ENCODE peak calls at places on chromosomes 1 and 21, in eight cellular contexts. I is endothelial cell of umbilical vein, Q is sigmoid colon, T is K562, P is transverse colon, N is HCT116, S is GM12891, L is stomach. D is an unnamed sample.

GRCh38 chr1:235867903-235868469 is 1.3 kb upstream of the LYST start:
- DNase-seq in I (no peak), Q (no peak), T (no peak), P (no peak), N (no peak), S (no peak), L (no peak), D (no peak)

GRCh38 chr1:220808501-220809186 is 21.9 kb downstream of the MTARC1 start:
- DNase-seq in I (no peak), Q (no peak), T (no peak), P (no peak), N (no peak), S (no peak), L (no peak), D (no peak)

GRCh38 chr1:3468236-3469103 is 14.0 kb downstream of the ARHGEF16 start:
- DNase-seq in I (no peak), Q (peak; percentile 66), T (no peak), P (peak; percentile 8), N (no peak), S (no peak), L (no peak), D (no peak)

GRCh38 chr21:44442266-44443125 is 12.8 kb upstream of the LRRC3 start:
- DNase-seq in I (no peak), Q (peak; percentile 33), T (no peak), P (no peak), N (no peak), S (no peak), L (no peak), D (no peak)

GRCh38 chr1:59290173-59290954 is 6.5 kb upstream of the FGGY start:
- DNase-seq in I (peak; percentile 45), Q (no peak), T (peak; percentile 78), P (peak; percentile 52), N (peak; percentile 88), S (peak; percentile 30), L (peak; percentile 57), D (no peak)

GRCh38 chr1:12454406-12455391 is 163.3 kb downstream of the DHRS3 start:
- DNase-seq in I (peak; percentile 81), Q (peak; percentile 80), T (peak; percentile 57), P (no peak), N (no peak), S (no peak), L (no peak), D (no peak)

GRCh38 chr1:31413405-31414005 is 492 bp downstream of the SERINC2 start:
- DNase-seq in I (peak; percentile 44), Q (peak; percentile 79), T (peak; percentile 55), P (peak; percentile 90), N (no peak), S (no peak), L (peak; percentile 90), D (no peak)

GRCh38 chr1:231238298-231238697 is 2.7 kb upstream of the GNPAT start:
- DNase-seq in I (no peak), Q (no peak), T (no peak), P (no peak), N (no peak), S (no peak), L (no peak), D (no peak)

GRCh38 chr1:46490603-46491499 is 1.2 kb downstream of the DMBX1 start:
- DNase-seq in I (peak; percentile 11), Q (no peak), T (no peak), P (no peak), N (no peak), S (no peak), L (no peak), D (no peak)

GRCh38 chr1:17091252-17091651 is 28.0 kb downstream of the PADI2 start:
- DNase-seq in I (no peak), Q (no peak), T (no peak), P (no peak), N (no peak), S (no peak), L (no peak), D (no peak)

GRCh38 chr1:7223334-7224080 is 438.3 kb downstream of the CAMTA1 start:
- DNase-seq in I (no peak), Q (no peak), T (no peak), P (no peak), N (no peak), S (no peak), L (no peak), D (no peak)

GRCh38 chr1:92244376-92244775 is 26.7 kb downstream of the C1orf146 start:
- DNase-seq in I (no peak), Q (no peak), T (no peak), P (no peak), N (no peak), S (no peak), L (no peak), D (no peak)

GRCh38 chr1:19646366-19646765 is 2.3 kb downstream of the NBL1 start:
- DNase-seq in I (no peak), Q (no peak), T (no peak), P (peak; percentile 89), N (no peak), S (peak; percentile 58), L (peak; percentile 68), D (no peak)
- TF ChIP-seq POLR2A in I (no peak), Q (no peak), T (no peak), P (peak; percentile 83), N (no peak), S (no peak), L (no peak), D (no peak)

DNA sequence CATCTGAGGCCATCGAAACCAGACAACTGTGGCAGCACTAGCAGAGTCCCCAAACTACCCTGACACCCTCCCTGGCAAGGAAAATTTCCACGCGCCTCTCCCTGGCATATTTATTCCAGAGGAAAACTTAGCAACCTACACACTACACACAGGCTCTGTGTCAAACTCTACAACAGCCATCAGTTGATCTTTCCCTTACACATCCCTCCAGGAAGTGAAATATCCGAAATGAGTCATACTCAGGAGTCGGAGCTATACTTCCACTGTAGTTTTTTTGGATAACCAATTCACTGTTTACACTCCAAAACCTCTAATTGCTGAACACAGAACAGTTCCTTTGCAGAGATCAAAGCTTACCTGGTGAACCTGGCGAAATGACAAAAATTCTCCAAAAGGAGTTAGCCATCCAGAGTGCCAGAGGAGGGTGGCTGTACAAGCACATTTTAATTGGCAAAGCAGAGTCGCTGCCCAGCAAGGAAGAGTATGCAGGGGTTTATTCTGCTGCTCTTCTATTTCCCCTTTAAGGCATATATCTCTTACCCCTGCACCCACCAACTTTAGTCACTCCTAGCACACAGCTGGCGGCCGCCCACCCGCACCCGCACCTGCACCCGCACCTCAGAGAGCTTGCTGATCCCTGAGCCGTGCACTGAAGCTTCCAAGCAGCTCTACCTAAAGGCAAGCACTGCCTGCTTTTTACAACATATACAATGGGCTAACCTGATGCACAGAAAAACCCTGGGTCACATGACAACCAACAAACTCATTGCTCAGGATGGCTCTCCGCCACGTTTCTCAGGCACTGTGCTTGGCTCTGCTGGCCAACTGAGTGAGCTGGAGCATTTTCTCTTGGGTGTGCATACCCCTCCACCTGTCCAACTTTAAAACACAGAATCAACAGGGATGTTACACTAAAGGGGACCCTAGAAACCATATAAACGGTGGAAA is 54.9 kb downstream of the CAPZB start:
- DNase-seq in I (peak; percentile 85), Q (peak; percentile 70), T (no peak), P (no peak), N (peak; percentile 46), S (no peak), L (peak; percentile 64), D (no peak)
- TF ChIP-seq POLR2AphosphoS5 in I (no peak), Q (peak; percentile 31), T (no peak), P (peak; percentile 57), N (no peak), S (no peak), L (peak; percentile 64), D (no peak)

DNA sequence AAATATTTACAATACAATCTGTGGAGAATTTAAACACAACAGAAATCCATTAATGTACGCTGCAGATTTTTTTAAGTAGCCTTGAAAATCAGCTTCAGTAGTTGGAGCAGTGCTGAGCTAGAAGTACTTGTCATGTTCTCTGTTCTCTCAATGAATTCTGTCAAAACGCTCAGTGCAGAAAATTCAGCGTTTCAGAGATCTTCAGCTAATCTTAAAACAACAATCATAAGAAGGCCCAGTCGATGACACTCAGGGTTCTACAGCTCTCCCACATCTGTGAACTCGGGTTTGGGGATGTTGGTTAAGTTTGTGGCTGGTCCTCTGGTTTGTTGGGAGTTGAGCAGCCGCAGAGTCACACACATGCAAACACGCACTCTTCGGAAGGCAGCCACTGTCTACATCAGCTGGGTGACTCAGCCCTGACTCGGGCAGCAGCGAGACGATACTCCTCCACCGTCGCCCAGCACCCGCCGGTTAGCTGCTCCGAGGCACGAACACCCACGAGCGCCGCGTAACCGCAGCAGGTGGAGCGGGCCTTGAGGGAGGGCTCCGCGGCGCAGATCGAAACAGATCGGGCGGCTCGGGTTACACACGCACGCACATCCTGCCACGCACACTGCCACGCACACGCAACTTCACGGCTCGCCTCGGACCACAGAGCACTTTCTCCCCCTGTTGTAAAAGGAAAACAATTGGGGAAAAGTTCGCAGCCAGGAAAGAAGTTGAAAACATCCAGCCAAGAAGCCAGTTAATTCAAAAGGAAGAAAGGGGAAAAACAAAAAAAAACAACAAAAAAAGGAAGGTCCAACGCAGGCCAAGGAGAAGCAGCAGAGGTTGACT is 161.2 kb downstream of the RUNX1 start:
- DNase-seq in I (peak; percentile 88), Q (peak; percentile 88), T (peak; percentile 90), P (peak; percentile 77), N (no peak), S (peak; percentile 65), L (peak; percentile 82), D (peak; percentile 64)
- TF ChIP-seq POLR2A in I (no peak), Q (no peak), T (no peak), P (no peak), N (no peak), S (no peak), L (no peak), D (peak; percentile 42)

GRCh38 chr1:54220004-54220811 is 20.2 kb downstream of the MRPL37 start:
- DNase-seq in I (no peak), Q (peak; percentile 73), T (no peak), P (no peak), N (no peak), S (no peak), L (no peak), D (no peak)

GRCh38 chr1:54223441-54224202 is 23.7 kb downstream of the MRPL37 start:
- DNase-seq in I (no peak), Q (no peak), T (no peak), P (no peak), N (no peak), S (no peak), L (no peak), D (no peak)

GRCh38 chr1:54222711-54223110 is 22.7 kb downstream of the MRPL37 start:
- DNase-seq in I (no peak), Q (no peak), T (no peak), P (no peak), N (no peak), S (no peak), L (no peak), D (no peak)

GRCh38 chr1:54221113-54221834 is 21.3 kb downstream of the MRPL37 start:
- DNase-seq in I (no peak), Q (no peak), T (no peak), P (no peak), N (no peak), S (no peak), L (no peak), D (no peak)

DNA sequence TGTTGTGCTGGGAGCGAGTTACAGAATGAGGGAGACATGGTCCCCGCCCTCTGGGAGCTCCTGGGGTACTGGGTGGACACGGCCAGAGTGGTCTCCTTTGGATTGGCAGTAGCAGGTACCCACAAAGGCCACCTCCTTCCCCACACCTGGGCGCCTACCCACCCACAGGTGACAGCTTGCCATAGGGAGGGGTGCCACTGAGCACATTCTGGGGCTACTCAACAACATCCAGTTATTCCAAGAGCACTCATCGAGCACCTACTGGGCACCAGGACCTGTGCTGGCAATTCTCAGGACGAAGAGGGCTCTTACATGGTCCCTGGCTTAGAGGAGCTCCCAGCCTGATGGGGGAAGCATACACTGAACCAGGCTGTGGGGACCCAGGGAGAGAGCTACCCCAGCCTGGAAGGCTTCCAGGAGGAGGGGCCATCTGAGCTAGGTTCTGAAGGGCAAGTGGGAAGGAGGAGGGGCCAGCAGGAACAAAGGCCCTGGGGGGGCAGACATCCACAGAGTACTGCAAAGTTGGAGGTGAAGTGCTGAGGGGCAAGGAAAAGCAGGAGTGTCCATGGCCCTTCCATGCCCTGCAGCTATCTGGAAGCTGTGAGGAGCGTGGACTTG is 22.0 kb downstream of the MRPL37 start:
- DNase-seq in I (no peak), Q (no peak), T (peak; percentile 56), P (no peak), N (no peak), S (no peak), L (no peak), D (no peak)
- TF ChIP-seq POLR2AphosphoS5 in I (no peak), Q (no peak), T (no peak), P (no peak), N (no peak), S (no peak), L (no peak), D (no peak)